ENCODE peak calls at places on chromosomes 3 and 15, in nine cellular contexts. L is HCT116, Z is right lobe of liver, C is brain microvascular endothelial cell, T is hepatocyte, Q is right cardiac atrium, V is cardiac muscle cell, N is prostate gland, U is GM12878. P is an unnamed sample.

GRCh38 chr3:57228734-57229505 is 1.4 kb downstream of the APPL1 start:
- DNase-seq in L (no peak), Z (no peak), C (peak; percentile 29), T (peak; percentile 57), Q (no peak), V (no peak), N (no peak), U (no peak), P (no peak)

GRCh38 chr3:65262554-65262953 is 574.8 kb upstream of the ADAMTS9 start:
- DNase-seq in L (no peak), Z (no peak), C (no peak), T (no peak), Q (no peak), V (no peak), N (no peak), U (no peak), P (no peak)

GRCh38 chr15:70974004-70974832 is 81.6 kb downstream of the LRRC49 start:
- DNase-seq in L (peak; percentile 45), Z (no peak), C (peak; percentile 16), T (peak; percentile 44), Q (no peak), V (peak; percentile 25), N (no peak), U (no peak), P (no peak)

GRCh38 chr15:78788261-78788660 is 23.0 kb downstream of the ADAMTS7 start:
- DNase-seq in L (no peak), Z (no peak), C (no peak), T (no peak), Q (no peak), V (no peak), N (no peak), U (no peak), P (no peak)

GRCh38 chr15:99104788-99105515 is at the start of gene SYNM:
- DNase-seq in L (peak; percentile 77), Z (peak; percentile 75), C (peak; percentile 39), T (peak; percentile 93), Q (peak; percentile 81), V (peak; percentile 92), N (peak; percentile 63), U (no peak), P (peak; percentile 46)

GRCh38 chr3:48247401-48247807 is 6.5 kb downstream of the ZNF589 start:
- DNase-seq in L (no peak), Z (no peak), C (no peak), T (no peak), Q (no peak), V (no peak), N (no peak), U (no peak), P (no peak)

GRCh38 chr3:128426128-128426921 is 40.4 kb downstream of the DNAJB8 start:
- DNase-seq in L (no peak), Z (peak; percentile 67), C (no peak), T (peak; percentile 79), Q (peak; percentile 44), V (peak; percentile 76), N (no peak), U (no peak), P (peak; percentile 17)

GRCh38 chr3:52518723-52519444 is 14.8 kb downstream of the NT5DC2 start:
- DNase-seq in L (no peak), Z (no peak), C (no peak), T (no peak), Q (no peak), V (no peak), N (no peak), U (no peak), P (no peak)

DNA sequence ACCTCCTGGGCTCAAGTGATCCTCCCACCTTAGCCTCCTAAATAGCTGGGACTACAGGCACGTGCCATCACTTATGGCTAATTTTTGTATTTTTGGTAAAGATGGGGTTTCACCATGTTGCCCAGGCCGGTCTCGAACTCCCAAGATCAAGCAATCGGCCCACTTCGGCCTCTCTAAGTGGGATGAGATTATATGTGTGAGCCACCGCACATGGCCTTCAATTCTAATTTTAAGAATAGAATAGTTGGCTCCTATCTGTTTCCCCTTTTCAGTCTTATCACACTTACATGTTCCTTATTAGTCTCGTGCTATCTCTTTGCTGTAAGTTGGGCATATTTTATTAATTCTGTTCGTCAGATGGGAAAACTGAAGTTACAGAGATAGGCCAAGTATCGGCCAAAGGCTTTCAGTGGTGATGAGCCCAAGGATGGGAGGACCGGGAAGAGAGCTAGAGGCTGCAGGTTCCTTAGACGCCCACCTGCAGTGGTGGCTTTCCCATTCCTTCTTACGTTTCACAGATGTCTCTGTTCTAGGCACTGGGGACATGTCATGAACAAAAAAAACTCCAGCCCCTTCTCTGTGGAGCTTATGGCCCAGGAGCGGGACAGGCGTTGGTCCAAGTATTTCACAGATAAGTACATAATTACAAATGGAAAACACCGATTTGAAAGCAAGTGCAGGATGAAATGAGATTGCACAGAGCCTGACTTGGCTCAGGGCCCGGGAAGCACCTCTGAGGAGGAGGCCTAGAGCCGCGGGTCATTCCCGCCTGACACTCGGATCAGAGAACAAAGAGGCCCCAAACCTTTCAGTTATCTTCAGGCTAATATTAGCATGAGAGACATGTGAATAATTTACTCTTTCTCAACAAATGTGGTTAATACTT is 91.1 kb upstream of the KLF13 start:
- DNase-seq in L (no peak), Z (peak; percentile 64), C (peak; percentile 8), T (peak; percentile 72), Q (peak; percentile 42), V (peak; percentile 84), N (no peak), U (no peak), P (no peak)
- H3K27ac ChIP-seq in L (no peak overlapping the region), Z (peak overlapping the region; percentile 70), C (peak overlapping the region; percentile 82), T (peak overlapping the region; percentile 80), Q (peak overlapping the region; percentile 98), V (peak overlapping the region; percentile 87), N (peak overlapping the region; percentile 14), U (peak overlapping the region; percentile 92), P (peak overlapping the region; percentile 81)

GRCh38 chr3:171875923-171876412 is 32.8 kb downstream of the TMEM212 start:
- DNase-seq in L (no peak), Z (no peak), C (peak; percentile 89), T (peak; percentile 21), Q (no peak), V (no peak), N (no peak), U (no peak), P (no peak)

GRCh38 chr3:171880471-171880870 is 37.3 kb downstream of the TMEM212 start:
- DNase-seq in L (no peak), Z (no peak), C (no peak), T (no peak), Q (no peak), V (no peak), N (no peak), U (no peak), P (no peak)

GRCh38 chr3:171876651-171877272 is 33.6 kb downstream of the TMEM212 start:
- DNase-seq in L (no peak), Z (no peak), C (peak; percentile 72), T (peak; percentile 32), Q (no peak), V (no peak), N (no peak), U (no peak), P (no peak)

GRCh38 chr3:171879472-171879871 is 36.3 kb downstream of the TMEM212 start:
- DNase-seq in L (no peak), Z (no peak), C (no peak), T (no peak), Q (no peak), V (no peak), N (no peak), U (no peak), P (no peak)

DNA sequence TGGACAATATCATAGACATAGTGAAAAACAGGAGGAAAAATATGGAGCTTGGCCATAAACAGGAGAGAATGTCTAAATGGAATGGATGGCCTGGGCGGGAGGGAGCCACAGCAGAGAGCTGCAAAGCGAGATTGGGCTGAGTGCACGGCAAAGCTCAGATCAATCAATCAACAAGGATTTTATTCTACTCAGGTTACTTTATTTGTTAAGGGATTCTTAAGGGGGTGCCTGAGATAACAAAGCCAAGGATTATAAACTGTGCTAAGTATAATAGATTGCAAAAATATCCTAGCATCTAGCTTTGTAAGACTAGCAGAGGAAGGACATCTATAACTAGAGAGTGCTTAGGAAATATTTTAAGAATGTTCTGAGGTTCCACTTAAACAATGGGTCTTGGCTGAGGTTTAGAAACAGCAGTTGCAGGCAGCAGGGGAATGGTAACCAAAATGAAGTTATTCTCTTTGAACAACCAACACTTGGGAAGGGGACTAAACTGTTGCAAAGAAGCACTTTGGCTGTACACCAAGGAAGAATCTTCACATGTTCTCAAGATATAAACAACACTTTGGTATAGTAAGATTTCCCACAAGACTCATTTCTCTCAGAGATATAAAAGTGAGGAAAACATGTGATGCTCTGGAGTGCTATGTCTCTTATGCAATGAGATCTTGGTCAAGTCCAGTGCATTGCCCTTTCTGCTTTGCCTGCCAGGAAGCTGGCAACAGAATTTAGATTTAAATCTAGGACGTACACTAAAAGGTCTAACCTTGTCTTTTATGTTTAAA is 35.5 kb downstream of the TMEM212 start:
- DNase-seq in L (no peak), Z (no peak), C (no peak), T (no peak), Q (no peak), V (no peak), N (no peak), U (no peak), P (no peak)
- H3K27ac ChIP-seq in L (no peak overlapping the region), Z (peak overlapping the region; percentile 35), C (no peak overlapping the region), T (peak overlapping the region; percentile 8), Q (no peak overlapping the region), V (peak overlapping the region; percentile 77), N (no peak overlapping the region), U (no peak overlapping the region), P (no peak overlapping the region)

GRCh38 chr15:60352525-60352924 is 45.3 kb downstream of the ANXA2 start:
- DNase-seq in L (no peak), Z (no peak), C (no peak), T (no peak), Q (no peak), V (no peak), N (no peak), U (no peak), P (no peak)
- H3K27ac ChIP-seq in L (no peak overlapping the region), Z (no peak overlapping the region), C (no peak overlapping the region), T (no peak overlapping the region), Q (no peak overlapping the region), V (no peak overlapping the region), N (no peak overlapping the region), U (no peak overlapping the region), P (no peak overlapping the region)

GRCh38 chr3:111584724-111585123 is 10.4 kb downstream of the ZBED2 start:
- DNase-seq in L (no peak), Z (no peak), C (no peak), T (no peak), Q (no peak), V (no peak), N (no peak), U (no peak), P (no peak)

GRCh38 chr3:111582114-111582461 is 13.1 kb downstream of the ZBED2 start:
- DNase-seq in L (peak; percentile 63), Z (no peak), C (peak; percentile 88), T (peak; percentile 62), Q (no peak), V (no peak), N (no peak), U (no peak), P (no peak)

GRCh38 chr3:111578867-111579266 is 16.3 kb downstream of the ZBED2 start:
- DNase-seq in L (no peak), Z (no peak), C (no peak), T (no peak), Q (no peak), V (no peak), N (no peak), U (no peak), P (no peak)

GRCh38 chr3:111579495-111579894 is 15.7 kb downstream of the ZBED2 start:
- DNase-seq in L (no peak), Z (no peak), C (no peak), T (no peak), Q (no peak), V (no peak), N (no peak), U (no peak), P (no peak)

DNA sequence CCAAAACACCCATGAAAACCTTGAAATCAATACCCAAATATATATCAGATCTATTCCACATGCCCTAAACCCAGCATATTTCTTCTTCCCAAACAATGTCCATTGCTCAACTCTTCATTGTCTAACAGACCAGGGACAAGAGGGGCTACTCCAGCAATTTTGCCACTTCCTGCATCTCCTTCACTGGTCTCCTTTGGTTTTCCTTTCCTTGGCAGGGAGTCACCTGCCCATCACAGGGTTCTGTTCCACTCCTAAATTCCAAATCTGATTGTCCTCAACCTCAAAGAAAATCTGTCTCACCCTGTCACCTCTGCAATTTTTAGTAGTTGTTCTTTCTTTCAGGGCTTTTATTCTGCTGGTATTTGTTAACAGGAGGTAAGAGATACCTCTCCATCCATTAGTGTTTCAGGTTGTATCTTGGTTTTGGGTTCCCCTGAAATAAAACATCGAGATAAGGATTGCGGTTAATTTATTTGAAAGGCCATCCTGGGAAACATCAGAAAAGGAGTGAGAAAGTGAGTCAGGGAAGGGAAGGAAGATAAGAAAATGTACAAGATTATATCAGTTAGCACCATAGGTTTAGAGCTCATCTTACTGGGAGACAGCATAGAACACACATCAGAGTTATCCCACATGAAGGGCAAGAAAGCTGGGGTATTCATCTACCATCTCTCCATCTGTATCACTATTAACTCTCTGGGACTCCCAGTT is 13.6 kb downstream of the ZBED2 start:
- DNase-seq in L (no peak), Z (no peak), C (no peak), T (no peak), Q (no peak), V (no peak), N (no peak), U (no peak), P (no peak)
- H3K27ac ChIP-seq in L (peak overlapping the region; percentile 76), Z (no peak overlapping the region), C (peak overlapping the region; percentile 63), T (peak overlapping the region; percentile 28), Q (no peak overlapping the region), V (no peak overlapping the region), N (no peak overlapping the region), U (no peak overlapping the region), P (no peak overlapping the region)